ENCODE peak calls at places on chromosomes 11 and 22, in ten cellular contexts. N is stimulated activated CD4-positive, alpha-beta T cell treated with anti-CD3 and anti-CD28 coated beads, Interleukin-15, amount 100 ng/mL, for 48 hours; Q is AG09309; P is stimulated activated CD8-positive, alpha-beta memory T cell treated with anti-CD3 and anti-CD28 coated beads, Interleukin-4, amount 100 ng/mL, for 1 hour; X is T-cell; E is progenitor cell of endocrine pancreas; A is HT-29; I is posterior cingulate gyrus; C is hepatic stellate cell; L is NCI-H345. R is an unnamed sample.

GRCh38 chr11:2290351-2290841 is 11.3 kb downstream of the C11orf21 start:
- DNase-seq in L (peak), C (no peak), Q (no peak), P (no peak), N (no peak), E (no peak), A (no peak), X (no peak), I (peak), R (no peak)

GRCh38 chr11:7605544-7605943 is 67.8 kb downstream of the CYB5R2 start:
- DNase-seq in C (peak), Q (no peak), A (peak), N (no peak), I (no peak), X (no peak), E (no peak), P (no peak), L (no peak), R (no peak)

GRCh38 chr11:125943661-125944349 is 2.0 kb upstream of the VSIG10L2 start:
- DNase-seq in L (no peak), C (no peak), N (no peak), Q (no peak), P (no peak), I (no peak), X (no peak), A (no peak), E (no peak), R (no peak)

GRCh38 chr11:45092901-45093760 is 53.3 kb upstream of the PRDM11 start:
- DNase-seq in E (no peak), L (no peak), N (no peak), Q (peak), A (no peak), I (no peak), P (no peak), C (peak), X (no peak), R (no peak)

GRCh38 chr11:133829566-133829965 is 15.7 kb downstream of the SPATA19 start:
- DNase-seq in Q (no peak), E (no peak), X (no peak), I (no peak), L (no peak), P (no peak), A (no peak), C (no peak), N (no peak), R (no peak)

GRCh38 chr22:43334378-43334777 is 8.8 kb downstream of the SCUBE1 start:
- DNase-seq in I (no peak), C (no peak), N (no peak), L (no peak), E (no peak), P (no peak), Q (no peak), A (no peak), X (no peak), R (no peak)

GRCh38 chr11:134120143-134120850 is 51.4 kb downstream of the JAM3 start:
- DNase-seq in P (no peak), A (no peak), I (peak), E (no peak), X (no peak), N (no peak), C (peak), L (no peak), Q (peak), R (no peak)

GRCh38 chr11:134261626-134262488 is 8.5 kb downstream of the ACAD8 start:
- DNase-seq in I (peak), L (peak), P (no peak), E (no peak), C (peak), N (no peak), A (peak), X (peak), Q (no peak), R (peak)

GRCh38 chr11:66365166-66365565 is 6.4 kb downstream of the SLC29A2 start:
- DNase-seq in X (no peak), Q (no peak), C (no peak), A (no peak), P (no peak), L (no peak), N (no peak), I (no peak), E (no peak), R (peak)

GRCh38 chr11:66820921-66821320 is 22.3 kb upstream of the RCE1 start:
- DNase-seq in X (no peak), C (no peak), E (no peak), Q (no peak), A (no peak), L (no peak), N (no peak), P (no peak), I (no peak), R (no peak)

GRCh38 chr22:47316020-47316419 is 553.6 kb downstream of the TBC1D22A start:
- DNase-seq in N (no peak), L (peak), P (no peak), Q (no peak), I (no peak), A (no peak), X (no peak), E (no peak), C (no peak), R (no peak)

GRCh38 chr11:112016765-112017356 is 8.3 kb upstream of the DLAT start:
- DNase-seq in N (no peak), Q (peak), C (no peak), X (no peak), P (no peak), E (no peak), L (no peak), A (no peak), I (no peak), R (no peak)

GRCh38 chr11:133950874-133951483 is 5.8 kb downstream of the IGSF9B start:
- DNase-seq in Q (no peak), X (no peak), E (no peak), N (no peak), C (no peak), I (peak), L (no peak), P (no peak), A (no peak), R (no peak)

GRCh38 chr11:68403831-68404230 is 56.7 kb upstream of the PPP6R3 start:
- DNase-seq in Q (no peak), N (no peak), X (no peak), A (no peak), I (no peak), C (no peak), E (no peak), L (no peak), P (no peak), R (no peak)

GRCh38 chr22:30782613-30783012 is 87.9 kb downstream of the OSBP2 start:
- DNase-seq in A (no peak), X (no peak), N (no peak), Q (no peak), C (no peak), L (no peak), P (no peak), E (no peak), I (no peak), R (no peak)

GRCh38 chr11:125842319-125842948 is 9.3 kb downstream of the PATE4 start:
- DNase-seq in X (no peak), P (no peak), E (no peak), L (no peak), C (no peak), A (no peak), I (no peak), N (no peak), Q (no peak), R (no peak)

GRCh38 chr11:63682045-63682915 is 980 bp downstream of the RTN3 start:
- DNase-seq in Q (no peak), L (peak), I (peak), P (no peak), A (peak), N (no peak), C (peak), X (no peak), E (no peak), R (no peak)

GRCh38 chr22:50544746-50545253 is 899 bp upstream of the KLHDC7B start:
- DNase-seq in I (peak), C (no peak), P (no peak), L (no peak), E (no peak), A (no peak), N (no peak), Q (no peak), X (no peak), R (peak)